ENCODE peak calls at places on chromosomes 5 and 9, in eight cellular contexts. Q is HepG2; G is neural crest cell; A is Peyer's patch; O is GM18507; B is GM19239; M is fibroblast of pulmonary artery; E is CD4-positive, alpha-beta T cell. W is an unnamed sample.

GRCh38 chr5:111627862-111628261 is 115.5 kb upstream of the STARD4 start:
- DNase-seq in Q (no peak), G (no peak), A (no peak), O (no peak), B (no peak), M (no peak), E (no peak), W (no peak)

GRCh38 chr5:18772475-18772874 is 1138.2 kb downstream of the TAF11L14 start:
- DNase-seq in Q (no peak), G (no peak), A (no peak), O (no peak), B (no peak), M (peak; percentile 2), E (no peak), W (no peak)

GRCh38 chr5:135718151-135718550 is 116.3 kb upstream of the SLC25A48 start:
- DNase-seq in Q (no peak), G (no peak), A (no peak), O (no peak), B (no peak), M (no peak), E (no peak), W (no peak)

GRCh38 chr5:67200809-67201562 is 4.4 kb upstream of the CD180 start:
- DNase-seq in Q (no peak), G (no peak), A (no peak), O (no peak), B (no peak), M (no peak), E (no peak), W (no peak)

GRCh38 chr5:960551-960950 is 48.1 kb upstream of the NKD2 start:
- DNase-seq in Q (no peak), G (no peak), A (peak; percentile 27), O (no peak), B (no peak), M (no peak), E (no peak), W (no peak)

GRCh38 chr5:80057121-80057520 is 22.0 kb downstream of the THBS4 start:
- DNase-seq in Q (no peak), G (no peak), A (no peak), O (no peak), B (no peak), M (no peak), E (no peak), W (no peak)

GRCh38 chr9:83154821-83155220 is 91.9 kb upstream of the RASEF start:
- DNase-seq in Q (no peak), G (no peak), A (no peak), O (no peak), B (no peak), M (no peak), E (no peak), W (no peak)

GRCh38 chr5:103525366-103525765 is 37.2 kb downstream of the NUDT12 start:
- DNase-seq in Q (no peak), G (no peak), A (no peak), O (no peak), B (no peak), M (no peak), E (no peak), W (no peak)

GRCh38 chr5:96031811-96032261 is 70.2 kb upstream of the ELL2 start:
- DNase-seq in Q (no peak), G (no peak), A (no peak), O (no peak), B (no peak), M (peak; percentile 34), E (no peak), W (no peak)

GRCh38 chr5:178210073-178210526 is 5.8 kb downstream of the HNRNPAB start:
- DNase-seq in Q (no peak), G (no peak), A (no peak), O (no peak), B (no peak), M (no peak), E (no peak), W (no peak)

GRCh38 chr5:169873642-169874041 is 106.7 kb downstream of the INSYN2B start:
- DNase-seq in Q (no peak), G (no peak), A (no peak), O (no peak), B (no peak), M (peak; percentile 66), E (no peak), W (no peak)

GRCh38 chr5:85278193-85278592 is 893.5 kb upstream of the EDIL3 start:
- DNase-seq in Q (no peak), G (no peak), A (no peak), O (no peak), B (no peak), M (no peak), E (no peak), W (no peak)

GRCh38 chr9:86098793-86099694 is at the start of gene GOLM1:
- DNase-seq in Q (no peak), G (peak; percentile 54), A (peak; percentile 77), O (peak; percentile 44), B (peak; percentile 70), M (peak; percentile 63), E (peak; percentile 6), W (peak; percentile 53)

GRCh38 chr9:137117269-137117731 is 2.8 kb upstream of the DPP7 start:
- DNase-seq in Q (no peak), G (no peak), A (no peak), O (no peak), B (no peak), M (no peak), E (no peak), W (no peak)

GRCh38 chr5:151810449-151810848 is 38.7 kb downstream of the G3BP1 start:
- DNase-seq in Q (no peak), G (no peak), A (no peak), O (no peak), B (no peak), M (peak; percentile 21), E (no peak), W (no peak)

GRCh38 chr9:72526901-72527800 is 5.7 kb downstream of the TMC1 start:
- DNase-seq in Q (peak; percentile 10), G (peak; percentile 37), A (peak; percentile 71), O (no peak), B (peak; percentile 10), M (peak; percentile 96), E (peak; percentile 58), W (peak; percentile 34)

W was measured in HuH-7.